ENCODE peak calls at places on chromosomes 6 and 20, in four cellular contexts. One of them, this sample, is unnamed.

GRCh38 chr6:154925130-154925529 is 70.0 kb upstream of the TIAM2 start:
- DNase-seq in hepatocyte: no peak
- DNase-seq in Peyer's patch: no peak
- DNase-seq in ascending aorta: no peak
- DNase-seq in this sample: no peak

GRCh38 chr6:159955945-159956361 is 12.9 kb upstream of the IGF2R start:
- DNase-seq in hepatocyte: no peak
- DNase-seq in Peyer's patch: no peak
- DNase-seq in ascending aorta: no peak
- DNase-seq in this sample: no peak

GRCh38 chr20:14700641-14700965 is 363.2 kb upstream of the FLRT3 start:
- DNase-seq in ascending aorta: no peak
- DNase-seq in Peyer's patch: no peak
- DNase-seq in hepatocyte: peak
- DNase-seq in this sample: peak

GRCh38 chr20:63969851-63970713 is at the start of gene ZNF512B:
- DNase-seq in hepatocyte: peak
- DNase-seq in ascending aorta: no peak
- DNase-seq in Peyer's patch: peak
- DNase-seq in this sample: no peak

GRCh38 chr6:1027795-1028569 is 283.9 kb upstream of the FOXQ1 start:
- DNase-seq in ascending aorta: no peak
- DNase-seq in hepatocyte: no peak
- DNase-seq in Peyer's patch: no peak
- DNase-seq in this sample: peak

GRCh38 chr20:34720266-34720665 is 16.1 kb downstream of the TP53INP2 start:
- DNase-seq in hepatocyte: no peak
- DNase-seq in Peyer's patch: no peak
- DNase-seq in ascending aorta: no peak
- DNase-seq in this sample: no peak

GRCh38 chr20:61096463-61096862 is 155.6 kb upstream of the CDH4 start:
- DNase-seq in Peyer's patch: no peak
- DNase-seq in hepatocyte: no peak
- DNase-seq in ascending aorta: no peak
- DNase-seq in this sample: no peak

GRCh38 chr6:22956029-22956715 is 386.8 kb downstream of the HDGFL1 start:
- DNase-seq in Peyer's patch: no peak
- DNase-seq in hepatocyte: peak
- DNase-seq in ascending aorta: no peak
- DNase-seq in this sample: no peak

GRCh38 chr6:52557389-52558265 is 19.2 kb downstream of the TRAM2 start:
- DNase-seq in hepatocyte: no peak
- DNase-seq in Peyer's patch: no peak
- DNase-seq in ascending aorta: no peak
- DNase-seq in this sample: no peak

GRCh38 chr20:37270586-37271420 is 9.2 kb upstream of the GHRH start:
- DNase-seq in ascending aorta: no peak
- DNase-seq in hepatocyte: no peak
- DNase-seq in Peyer's patch: no peak
- DNase-seq in this sample: no peak

GRCh38 chr6:116246089-116246488 is 7.8 kb downstream of the TSPYL4 start:
- DNase-seq in Peyer's patch: no peak
- DNase-seq in hepatocyte: no peak
- DNase-seq in ascending aorta: no peak
- DNase-seq in this sample: no peak

GRCh38 chr6:125519367-125519766 is 217.6 kb upstream of the HDDC2 start:
- DNase-seq in Peyer's patch: no peak
- DNase-seq in ascending aorta: no peak
- DNase-seq in hepatocyte: no peak
- DNase-seq in this sample: no peak

GRCh38 chr6:26199057-26199772 is 112.0 kb downstream of the HFE start:
- DNase-seq in ascending aorta: no peak
- DNase-seq in Peyer's patch: peak
- DNase-seq in hepatocyte: peak
- DNase-seq in this sample: peak

GRCh38 chr6:146968041-146968760 is 236.0 kb upstream of the STXBP5 start:
- DNase-seq in Peyer's patch: no peak
- DNase-seq in hepatocyte: peak
- DNase-seq in ascending aorta: no peak
- DNase-seq in this sample: peak

GRCh38 chr6:162217811-162218450 is 509.6 kb downstream of the PRKN start:
- DNase-seq in hepatocyte: no peak
- DNase-seq in ascending aorta: no peak
- DNase-seq in Peyer's patch: no peak
- DNase-seq in this sample: no peak

GRCh38 chr20:58308680-58309527 is 611 bp upstream of the RAB22A start:
- DNase-seq in ascending aorta: no peak
- DNase-seq in hepatocyte: peak
- DNase-seq in Peyer's patch: peak
- DNase-seq in this sample: peak

GRCh38 chr20:20393207-20393606 is 25.3 kb downstream of the INSM1 start:
- DNase-seq in Peyer's patch: no peak
- DNase-seq in ascending aorta: no peak
- DNase-seq in hepatocyte: no peak
- DNase-seq in this sample: no peak

GRCh38 chr6:30490031-30490876 is 945 bp downstream of the HLA-E start:
- DNase-seq in Peyer's patch: peak
- DNase-seq in hepatocyte: peak
- DNase-seq in ascending aorta: no peak
- DNase-seq in this sample: peak

GRCh38 chr6:3382399-3383279 is 74.2 kb downstream of the SLC22A23 start:
- DNase-seq in Peyer's patch: no peak
- DNase-seq in hepatocyte: peak
- DNase-seq in ascending aorta: no peak
- DNase-seq in this sample: peak

GRCh38 chr6:129929433-129929832 is 68.3 kb upstream of the TMEM244 start:
- DNase-seq in ascending aorta: no peak
- DNase-seq in hepatocyte: peak
- DNase-seq in Peyer's patch: no peak
- DNase-seq in this sample: peak

GRCh38 chr20:10553326-10553984 is 118.3 kb downstream of the SLX4IP start:
- DNase-seq in Peyer's patch: peak
- DNase-seq in ascending aorta: no peak
- DNase-seq in hepatocyte: peak
- DNase-seq in this sample: peak

GRCh38 chr20:62780204-62780603 is 16.1 kb upstream of the MRGBP start:
- DNase-seq in Peyer's patch: no peak
- DNase-seq in ascending aorta: no peak
- DNase-seq in hepatocyte: no peak
- DNase-seq in this sample: no peak

GRCh38 chr6:29834564-29835436 is 7.2 kb downstream of the HLA-G start:
- DNase-seq in Peyer's patch: peak
- DNase-seq in hepatocyte: no peak
- DNase-seq in ascending aorta: no peak
- DNase-seq in this sample: peak

GRCh38 chr6:70369332-70369950 is 43.9 kb upstream of the FAM135A start:
- DNase-seq in hepatocyte: peak
- DNase-seq in ascending aorta: no peak
- DNase-seq in Peyer's patch: peak
- DNase-seq in this sample: peak

GRCh38 chr6:151576658-151577057 is 82.8 kb downstream of the CCDC170 start:
- DNase-seq in hepatocyte: no peak
- DNase-seq in ascending aorta: no peak
- DNase-seq in Peyer's patch: no peak
- DNase-seq in this sample: no peak

GRCh38 chr6:52724406-52725121 is 38.7 kb downstream of the GSTA2 start:
- DNase-seq in hepatocyte: peak
- DNase-seq in Peyer's patch: peak
- DNase-seq in ascending aorta: peak
- DNase-seq in this sample: peak

GRCh38 chr20:57756921-57757320 is 47.1 kb upstream of the PMEPA1 start:
- DNase-seq in Peyer's patch: no peak
- DNase-seq in hepatocyte: no peak
- DNase-seq in ascending aorta: no peak
- DNase-seq in this sample: no peak

GRCh38 chr6:24719125-24719931 is at the start of gene C6orf62:
- DNase-seq in ascending aorta: no peak
- DNase-seq in Peyer's patch: peak
- DNase-seq in hepatocyte: peak
- DNase-seq in this sample: no peak

GRCh38 chr6:163384510-163384909 is 30.0 kb upstream of the QKI start:
- DNase-seq in hepatocyte: no peak
- DNase-seq in Peyer's patch: no peak
- DNase-seq in ascending aorta: no peak
- DNase-seq in this sample: no peak

GRCh38 chr20:7375905-7376304 is 564.4 kb downstream of the HAO1 start:
- DNase-seq in hepatocyte: peak
- DNase-seq in Peyer's patch: no peak
- DNase-seq in ascending aorta: no peak
- DNase-seq in this sample: peak

GRCh38 chr6:158142789-158143188 is 25.3 kb downstream of the SERAC1 start:
- DNase-seq in hepatocyte: peak
- DNase-seq in ascending aorta: no peak
- DNase-seq in Peyer's patch: no peak
- DNase-seq in this sample: peak

GRCh38 chr6:155485756-155486155 is 30.1 kb upstream of the NOX3 start:
- DNase-seq in ascending aorta: no peak
- DNase-seq in hepatocyte: no peak
- DNase-seq in Peyer's patch: no peak
- DNase-seq in this sample: no peak

GRCh38 chr20:4666001-4666470 is 55.7 kb upstream of the PRND start:
- DNase-seq in hepatocyte: no peak
- DNase-seq in Peyer's patch: no peak
- DNase-seq in ascending aorta: no peak
- DNase-seq in this sample: peak

GRCh38 chr20:828987-829386 is 4.5 kb upstream of the FAM110A start:
- DNase-seq in ascending aorta: no peak
- DNase-seq in hepatocyte: no peak
- DNase-seq in Peyer's patch: no peak
- DNase-seq in this sample: no peak

GRCh38 chr6:165636415-165637048 is 26.5 kb downstream of the PDE10A start:
- DNase-seq in hepatocyte: no peak
- DNase-seq in Peyer's patch: no peak
- DNase-seq in ascending aorta: no peak
- DNase-seq in this sample: no peak

GRCh38 chr6:27133281-27134227 is 113.9 kb upstream of the PRSS16 start:
- DNase-seq in ascending aorta: peak
- DNase-seq in Peyer's patch: peak
- DNase-seq in hepatocyte: peak
- DNase-seq in this sample: peak

GRCh38 chr6:971981-972640 is 279.2 kb upstream of the EXOC2 start:
- DNase-seq in Peyer's patch: no peak
- DNase-seq in hepatocyte: no peak
- DNase-seq in ascending aorta: no peak
- DNase-seq in this sample: peak

GRCh38 chr20:32315399-32315798 is 37.9 kb downstream of the KIF3B start:
- DNase-seq in hepatocyte: no peak
- DNase-seq in ascending aorta: no peak
- DNase-seq in Peyer's patch: no peak
- DNase-seq in this sample: no peak
- H3K4me3 ChIP-seq in hepatocyte: no peak
- H3K4me3 ChIP-seq in ascending aorta: no peak
- H3K4me3 ChIP-seq in Peyer's patch: no peak
- H3K4me3 ChIP-seq in this sample: no peak

GRCh38 chr6:31815025-31815838 is at the start of the genes HSPA1A and HSPA1L:
- DNase-seq in ascending aorta: peak
- DNase-seq in hepatocyte: peak
- DNase-seq in Peyer's patch: peak
- DNase-seq in this sample: peak

GRCh38 chr6:31814677-31815024 is 432 bp downstream of the HSPA1L start:
- DNase-seq in hepatocyte: peak
- DNase-seq in ascending aorta: peak
- DNase-seq in Peyer's patch: peak
- DNase-seq in this sample: peak

GRCh38 chr6:31811645-31812044 is 3.4 kb downstream of the HSPA1L start:
- DNase-seq in Peyer's patch: peak
- DNase-seq in hepatocyte: no peak
- DNase-seq in ascending aorta: no peak
- DNase-seq in this sample: no peak

DNA sequence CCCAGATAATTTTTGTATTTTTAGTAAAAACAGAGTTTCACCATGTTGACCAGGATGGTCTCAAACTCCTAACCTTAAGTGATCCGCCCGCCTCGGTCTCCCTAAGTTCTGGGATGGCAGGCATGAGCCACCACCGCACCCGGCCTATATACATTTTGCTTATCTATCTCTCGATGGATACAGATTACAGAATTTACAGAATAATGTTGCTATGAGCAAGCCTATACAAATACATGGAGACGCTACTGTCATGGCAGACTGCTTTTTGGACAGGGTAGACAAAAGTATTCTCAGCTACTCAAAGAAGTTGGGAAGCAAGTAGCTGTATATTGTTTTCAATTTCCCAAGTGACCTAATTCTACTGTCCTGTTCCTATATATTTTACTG is 1.6 kb downstream of the HSPA1L start:
- DNase-seq in hepatocyte: no peak
- DNase-seq in ascending aorta: no peak
- DNase-seq in Peyer's patch: peak
- DNase-seq in this sample: no peak
- H3K4me3 ChIP-seq in hepatocyte: no peak
- H3K4me3 ChIP-seq in ascending aorta: no peak
- H3K4me3 ChIP-seq in Peyer's patch: no peak
- H3K4me3 ChIP-seq in this sample: no peak

GRCh38 chr20:50309280-50309763 is 118.7 kb downstream of the CEBPB start:
- DNase-seq in Peyer's patch: no peak
- DNase-seq in hepatocyte: no peak
- DNase-seq in ascending aorta: no peak
- DNase-seq in this sample: no peak
- H3K4me3 ChIP-seq in Peyer's patch: no peak
- H3K4me3 ChIP-seq in hepatocyte: no peak
- H3K4me3 ChIP-seq in ascending aorta: no peak
- H3K4me3 ChIP-seq in this sample: peak

DNA sequence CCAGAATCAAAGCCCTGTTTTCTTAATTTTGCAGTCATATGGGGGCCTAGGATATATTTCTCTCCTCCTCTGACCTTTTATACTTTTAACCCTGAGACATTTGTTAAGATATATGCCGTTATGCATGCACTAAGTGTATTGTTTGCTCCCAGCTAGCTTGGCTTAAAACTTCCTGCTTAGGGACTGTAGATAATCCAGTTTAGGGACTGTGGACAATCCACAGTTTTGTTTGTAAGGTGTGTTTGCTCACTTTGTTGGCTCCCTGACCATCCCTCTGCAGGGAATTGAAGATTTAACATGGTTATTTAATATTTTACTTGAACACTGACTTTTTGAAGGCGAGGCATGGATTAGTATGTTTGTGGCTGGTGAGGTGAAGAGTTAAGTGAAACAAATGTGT is 166.3 kb upstream of the TSHZ2 start:
- DNase-seq in ascending aorta: no peak
- DNase-seq in hepatocyte: no peak
- DNase-seq in Peyer's patch: no peak
- DNase-seq in this sample: no peak
- H3K4me3 ChIP-seq in ascending aorta: no peak
- H3K4me3 ChIP-seq in hepatocyte: no peak
- H3K4me3 ChIP-seq in Peyer's patch: no peak
- H3K4me3 ChIP-seq in this sample: no peak

GRCh38 chr20:47727909-47728361 is 57.3 kb downstream of the SULF2 start:
- DNase-seq in Peyer's patch: no peak
- DNase-seq in ascending aorta: no peak
- DNase-seq in hepatocyte: no peak
- DNase-seq in this sample: no peak
- H3K4me3 ChIP-seq in Peyer's patch: no peak
- H3K4me3 ChIP-seq in ascending aorta: no peak
- H3K4me3 ChIP-seq in hepatocyte: no peak
- H3K4me3 ChIP-seq in this sample: no peak

GRCh38 chr6:169810066-169810989 is 58.9 kb downstream of the ERMARD start:
- DNase-seq in ascending aorta: no peak
- DNase-seq in hepatocyte: peak
- DNase-seq in Peyer's patch: peak
- DNase-seq in this sample: no peak
- H3K4me3 ChIP-seq in ascending aorta: no peak
- H3K4me3 ChIP-seq in hepatocyte: no peak
- H3K4me3 ChIP-seq in Peyer's patch: no peak
- H3K4me3 ChIP-seq in this sample: no peak

This sample was measured in foreskin fibroblast.